ENCODE peak calls at places on chromosome 5, in ten cellular contexts. B is stomach; R is CD4-positive, CD25-positive, alpha-beta regulatory T cell; Z is thyroid gland; D is endothelial cell of umbilical vein; M is A673; O is heart right ventricle; U is cardiac muscle cell; V is Peyer's patch; Y is ascending aorta. I is an unnamed sample. For H3K9me3, the result is how much of the 10 kb centered on the place peaks cover.

GRCh38 chr5:33837301-33837700 is 54.5 kb downstream of the ADAMTS12 start:
- DNase-seq in Y (no peak), M (no peak), B (no peak), V (no peak), O (no peak), U (no peak), D (no peak), R (no peak), Z (no peak), I (no peak)

GRCh38 chr5:2936413-2936812 is 184.9 kb upstream of the IRX2 start:
- DNase-seq in V (no peak), R (no peak), B (no peak), O (no peak), U (no peak), D (no peak), Z (no peak), Y (no peak), M (no peak), I (no peak)

GRCh38 chr5:89697581-89697980 is 712.0 kb downstream of the CETN3 start:
- DNase-seq in M (no peak), R (no peak), D (no peak), Y (no peak), O (no peak), B (no peak), V (no peak), U (no peak), Z (no peak), I (no peak)

GRCh38 chr5:94397508-94397907 is 220.9 kb downstream of the KIAA0825 start:
- DNase-seq in M (peak), Y (no peak), U (no peak), B (no peak), O (no peak), Z (no peak), D (no peak), V (no peak), R (no peak), I (no peak)

GRCh38 chr5:142769251-142769792 is 855 bp upstream of the ARHGAP26 start:
- DNase-seq in D (peak), M (no peak), O (no peak), R (no peak), Z (no peak), B (no peak), Y (no peak), U (no peak), V (no peak), I (no peak)

GRCh38 chr5:57181151-57181550 is 7.3 kb downstream of the GPBP1 start:
- DNase-seq in V (no peak), B (no peak), Z (no peak), U (no peak), O (no peak), M (no peak), D (no peak), Y (no peak), R (no peak), I (no peak)

GRCh38 chr5:119445544-119445943 is 6.8 kb upstream of the HSD17B4 start:
- DNase-seq in O (no peak), D (no peak), Y (no peak), Z (no peak), R (no peak), M (no peak), U (no peak), B (no peak), V (no peak), I (no peak)

GRCh38 chr5:17276445-17276844 is 59.0 kb downstream of the BASP1 start:
- DNase-seq in Z (no peak), D (no peak), Y (no peak), B (no peak), U (no peak), M (no peak), O (no peak), V (peak), R (no peak), I (no peak)

GRCh38 chr5:136738829-136739228 is 373.5 kb upstream of the TRPC7 start:
- DNase-seq in Z (no peak), V (no peak), Y (no peak), D (no peak), O (no peak), M (no peak), B (no peak), U (no peak), R (no peak), I (no peak)

GRCh38 chr5:109688647-109688998 is 1.1 kb upstream of the MAN2A1 start:
- DNase-seq in Y (no peak), Z (peak), D (no peak), M (peak), U (no peak), R (peak), V (no peak), O (no peak), B (no peak), I (no peak)

GRCh38 chr5:16617272-16617973 is 626 bp upstream of the RETREG1 start:
- DNase-seq in O (peak), R (peak), Z (peak), V (peak), M (no peak), B (no peak), U (no peak), Y (no peak), D (no peak), I (no peak)

GRCh38 chr5:16916262-16916878 is 19.7 kb downstream of the MYO10 start:
- DNase-seq in U (no peak), M (peak), V (no peak), Z (no peak), D (peak), B (no peak), R (no peak), Y (no peak), O (no peak), I (no peak)

GRCh38 chr5:150562832-150563231 is 54.9 kb downstream of the NDST1 start:
- DNase-seq in V (no peak), Z (peak), O (no peak), D (peak), R (no peak), B (no peak), U (peak), Y (no peak), M (peak), I (peak)

GRCh38 chr5:1167728-1168709 is 33.4 kb upstream of the SLC6A19 start:
- DNase-seq in V (peak), Z (peak), Y (no peak), U (peak), O (peak), M (peak), B (peak), D (peak), R (peak), I (peak)

DNA sequence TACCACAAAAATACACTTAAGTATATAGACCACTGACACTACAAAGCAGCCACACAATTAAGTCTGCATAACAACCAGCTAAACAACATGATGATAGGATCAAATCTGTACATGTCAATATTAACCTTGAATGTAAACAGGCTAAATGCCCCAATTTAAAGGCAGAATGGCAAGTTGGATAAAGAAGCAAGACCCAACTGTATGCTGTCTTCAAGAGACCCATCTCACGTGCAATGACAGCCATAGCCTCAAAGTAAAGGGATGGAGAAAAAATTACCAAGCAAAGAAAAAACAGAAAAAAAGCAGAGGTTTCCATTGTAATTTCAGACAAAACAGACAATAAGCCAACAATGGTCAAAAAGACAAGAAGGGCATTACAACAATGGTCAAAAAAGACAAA is 77.3 kb upstream of the APC start:
- DNase-seq in R (no peak), Y (no peak), Z (no peak), D (no peak), B (no peak), M (no peak), V (no peak), O (no peak), U (no peak), I (no peak)
- H3K9me3 ChIP-seq in R (under half), Y (under half), Z (under half), D (under half), B (under half), M (under half), V (under half), O (under half), U (under half), I (under half)

DNA sequence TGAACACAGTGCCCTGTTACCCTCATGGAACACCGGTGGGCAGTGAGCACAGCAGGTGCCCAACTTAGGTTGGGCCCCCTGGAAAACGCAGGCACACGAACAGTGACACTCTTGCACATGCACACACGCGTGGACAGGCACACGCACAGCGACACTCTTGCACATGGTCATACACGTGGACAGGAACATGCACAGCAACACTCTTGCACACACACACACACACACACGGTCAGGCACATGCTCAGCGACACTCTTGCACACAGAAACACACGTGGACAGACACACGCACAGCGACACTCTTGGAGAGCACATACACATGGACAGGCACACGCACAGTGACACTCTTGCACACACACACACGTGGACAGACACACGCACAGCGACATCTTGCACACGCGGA is 559.4 kb upstream of the ADAMTS16 start:
- DNase-seq in B (no peak), D (no peak), M (no peak), O (no peak), V (no peak), R (no peak), U (no peak), Z (no peak), Y (no peak), I (no peak)
- H3K9me3 ChIP-seq in B (under half), D (under half), M (under half), O (under half), V (under half), R (under half), U (under half), Z (under half), Y (under half), I (under half)

DNA sequence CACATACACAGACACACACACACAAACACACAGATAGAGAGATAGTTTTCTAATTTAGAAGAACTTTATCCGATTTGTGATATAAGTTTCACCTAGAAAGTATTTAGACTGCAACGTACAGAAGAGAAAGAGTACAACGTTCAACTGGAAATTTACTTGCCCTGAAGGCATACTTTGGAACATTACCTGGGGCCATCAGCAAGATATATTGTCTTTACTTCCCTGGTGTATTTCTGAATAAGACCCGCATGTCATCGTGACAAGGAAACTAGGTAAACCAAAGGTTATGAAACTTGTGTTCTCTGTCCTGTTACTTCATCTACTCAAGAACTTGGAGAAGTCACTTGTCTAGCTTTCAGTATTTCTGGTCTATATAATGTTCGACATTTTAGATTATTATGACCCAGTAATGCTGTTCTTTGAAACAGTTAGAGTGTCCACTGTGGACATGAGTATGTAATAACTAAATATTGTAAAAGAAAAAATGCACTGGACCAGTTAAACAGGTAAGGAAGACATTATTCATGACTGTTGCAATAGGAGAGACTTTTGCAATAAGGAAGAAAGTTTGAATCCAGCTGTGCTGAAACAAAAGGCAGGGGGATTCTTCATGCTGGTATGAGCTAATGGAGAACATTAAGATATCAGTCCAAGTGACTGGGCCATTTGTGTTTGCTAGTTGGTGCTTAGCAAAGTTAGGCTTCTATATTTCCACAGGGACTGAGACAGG is 1791.1 kb downstream of the MAT2B start:
- DNase-seq in R (no peak), O (no peak), D (no peak), M (no peak), Z (no peak), Y (no peak), B (no peak), U (no peak), V (no peak), I (no peak)
- H3K9me3 ChIP-seq in R (under half), O (under half), D (under half), M (under half), Z (under half), Y (under half), B (under half), U (under half), V (under half), I (under half)

GRCh38 chr5:141393267-141393666 is 834 bp downstream of the PCDHGA8 start:
- DNase-seq in U (no peak), O (no peak), M (no peak), Z (no peak), V (no peak), R (no peak), D (no peak), B (no peak), Y (no peak), I (no peak)
- H3K9me3 ChIP-seq in U (under half), O (half or more), M (half or more), Z (under half), V (under half), R (under half), D (under half), B (half or more), Y (half or more), I (under half)

DNA sequence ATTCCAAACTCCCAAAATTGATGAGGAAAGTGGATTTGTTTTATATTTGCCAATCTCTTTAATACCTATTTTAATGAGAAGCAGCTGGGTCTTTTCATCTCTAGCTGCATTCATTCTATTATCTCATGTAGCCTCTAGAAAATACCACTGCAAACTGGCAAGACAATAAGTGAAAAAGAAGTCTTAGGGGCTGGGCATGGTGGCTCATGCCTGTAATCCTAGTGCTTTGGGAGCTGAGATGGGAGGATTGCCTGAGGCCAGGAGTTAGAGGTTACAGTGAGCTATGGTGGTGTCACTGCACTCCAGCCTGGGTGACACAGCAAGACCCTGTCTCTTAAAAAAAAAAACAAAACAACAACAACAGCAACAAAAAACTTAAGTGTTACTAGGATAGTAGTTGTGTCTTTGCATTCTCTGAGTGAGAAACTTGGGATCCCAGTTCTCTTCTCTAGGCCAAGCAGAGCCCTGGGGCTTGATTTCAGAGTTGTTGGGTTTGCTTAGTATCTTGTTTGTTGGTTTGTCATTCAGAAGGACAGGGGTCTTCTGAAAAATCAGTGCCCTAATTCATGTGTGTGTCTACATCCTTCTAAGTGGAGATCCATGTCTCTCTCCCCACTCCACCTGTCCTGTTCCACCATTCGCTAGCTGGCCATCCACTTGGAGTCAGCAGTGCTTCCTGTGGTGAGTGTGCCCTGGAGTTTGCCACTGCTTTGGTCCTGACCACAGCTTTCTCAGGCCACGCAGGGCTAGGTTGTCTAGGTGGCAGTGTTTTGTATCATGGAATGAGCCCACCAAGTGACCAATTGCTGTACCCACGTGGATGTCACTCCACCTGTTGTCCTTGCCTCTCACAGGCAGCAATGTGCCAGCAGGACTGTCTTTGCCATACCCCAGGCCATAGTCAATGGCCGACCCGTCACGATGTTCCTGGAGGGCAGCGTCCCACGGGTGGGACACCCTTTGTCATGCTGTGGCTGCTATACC is 19.5 kb downstream of the MARCHF6 start:
- DNase-seq in U (no peak), V (no peak), B (no peak), Y (no peak), R (no peak), O (no peak), D (no peak), M (no peak), Z (no peak), I (no peak)
- H3K9me3 ChIP-seq in U (under half), V (under half), B (under half), Y (under half), R (under half), O (under half), D (under half), M (under half), Z (under half), I (under half)

DNA sequence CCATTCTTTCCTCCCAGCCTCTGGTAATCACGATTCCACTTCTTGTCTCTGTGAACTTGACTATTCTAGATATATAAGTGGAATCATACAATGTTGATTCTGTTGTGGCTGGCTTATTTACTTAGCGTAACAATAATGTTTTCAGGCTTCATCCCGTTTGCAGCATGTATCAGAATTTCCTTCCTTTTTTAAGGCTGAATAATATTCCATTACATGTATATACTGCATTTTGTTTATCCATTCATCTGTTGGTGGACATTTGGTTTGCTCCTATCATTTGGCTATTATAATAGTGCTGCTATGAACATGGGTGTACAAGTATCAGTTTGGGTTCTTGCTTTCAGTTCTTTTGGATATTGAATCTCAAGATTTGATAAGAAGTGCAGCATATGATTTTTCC is 239.7 kb upstream of the ZNF608 start:
- DNase-seq in D (no peak), O (no peak), V (no peak), Y (no peak), Z (no peak), R (no peak), M (no peak), U (no peak), B (no peak), I (no peak)
- H3K9me3 ChIP-seq in D (under half), O (under half), V (under half), Y (under half), Z (under half), R (under half), M (under half), U (under half), B (under half), I (under half)

GRCh38 chr5:179260324-179261070 is 84.8 kb downstream of the ADAMTS2 start:
- DNase-seq in M (no peak), Z (no peak), U (no peak), O (no peak), D (no peak), Y (no peak), B (peak), V (no peak), R (no peak), I (no peak)
- H3K9me3 ChIP-seq in M (under half), Z (under half), U (under half), O (under half), D (under half), Y (under half), B (under half), V (under half), R (under half), I (under half)

DNA sequence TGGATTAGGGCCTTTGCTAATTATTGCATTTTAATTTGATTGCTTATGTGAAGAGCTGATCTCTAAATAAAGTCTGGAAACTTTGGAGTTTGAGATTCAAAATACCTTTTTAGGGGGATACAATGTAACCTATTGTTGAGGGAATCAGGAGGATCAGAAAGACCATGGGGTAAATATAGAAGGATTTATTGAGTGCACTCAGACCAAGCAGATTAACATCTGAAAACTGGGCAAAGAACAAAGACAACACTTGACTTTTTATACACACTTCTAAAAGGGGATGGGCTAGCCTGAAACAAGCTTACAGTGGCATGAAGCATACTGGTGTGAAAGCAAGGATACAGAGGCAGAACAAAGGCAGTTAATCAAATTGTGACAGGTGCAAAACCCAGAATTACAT is 174.3 kb downstream of the MRPS30 start:
- DNase-seq in B (no peak), R (no peak), M (no peak), Z (no peak), O (no peak), V (no peak), Y (no peak), D (no peak), U (no peak), I (no peak)
- H3K9me3 ChIP-seq in B (half or more), R (under half), M (under half), Z (under half), O (under half), V (under half), Y (under half), D (under half), U (under half), I (under half)

DNA sequence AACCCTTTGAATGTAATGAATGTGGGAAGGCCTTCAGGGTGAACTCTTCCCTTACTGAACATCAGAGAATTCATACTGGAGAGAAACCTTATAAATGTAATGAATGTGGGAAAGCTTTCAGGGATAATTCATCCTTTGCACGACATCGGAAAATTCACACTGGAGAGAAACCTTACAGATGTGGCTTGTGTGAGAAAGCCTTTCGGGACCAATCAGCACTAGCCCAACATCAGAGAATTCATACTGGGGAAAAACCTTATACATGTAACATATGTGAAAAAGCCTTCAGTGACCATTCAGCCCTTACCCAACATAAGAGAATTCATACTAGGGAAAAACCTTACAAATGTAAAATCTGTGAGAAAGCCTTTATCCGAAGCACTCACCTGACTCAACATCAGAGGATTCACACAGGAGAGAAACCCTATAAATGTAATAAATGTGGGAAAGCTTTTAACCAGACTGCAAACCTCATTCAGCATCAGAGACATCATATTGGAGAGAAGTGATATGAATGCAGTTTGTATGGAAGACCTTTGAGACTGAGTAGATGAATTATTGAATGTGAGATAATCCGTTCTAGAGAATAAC is 24.6 kb downstream of the ZNF454 start:
- DNase-seq in D (no peak), M (no peak), U (no peak), O (no peak), Z (no peak), B (no peak), Y (no peak), R (no peak), V (no peak), I (no peak)
- H3K9me3 ChIP-seq in D (under half), M (half or more), U (under half), O (half or more), Z (under half), B (half or more), Y (half or more), R (half or more), V (under half), I (under half)